ENCODE peak calls at places on chromosome 3, in nine cellular contexts. One of them, this sample, is unnamed.

GRCh38 chr3:31942446-31942845 is 38.6 kb downstream of the OSBPL10 start:
- DNase-seq in ACHN: no peak
- DNase-seq in A549: no peak
- DNase-seq in G401: no peak
- DNase-seq in mesendoderm: no peak
- DNase-seq in SJSA1: no peak
- DNase-seq in left colon: no peak
- DNase-seq in NCI-H69: no peak
- DNase-seq in neural progenitor cell: no peak
- DNase-seq in this sample: no peak

GRCh38 chr3:196890309-196890708 is 22.6 kb downstream of the SENP5 start:
- DNase-seq in ACHN: no peak
- DNase-seq in A549: no peak
- DNase-seq in G401: no peak
- DNase-seq in mesendoderm: no peak
- DNase-seq in SJSA1: no peak
- DNase-seq in left colon: no peak
- DNase-seq in NCI-H69: no peak
- DNase-seq in neural progenitor cell: no peak
- DNase-seq in this sample: no peak

GRCh38 chr3:127050733-127051132 is 67.8 kb downstream of the PLXNA1 start:
- DNase-seq in ACHN: no peak
- DNase-seq in A549: no peak
- DNase-seq in G401: no peak
- DNase-seq in mesendoderm: no peak
- DNase-seq in SJSA1: no peak
- DNase-seq in left colon: no peak
- DNase-seq in NCI-H69: no peak
- DNase-seq in neural progenitor cell: peak; percentile 33
- DNase-seq in this sample: no peak

GRCh38 chr3:46716461-46717441 is 918 bp downstream of the PRSS50 start:
- DNase-seq in ACHN: no peak
- DNase-seq in A549: no peak
- DNase-seq in G401: no peak
- DNase-seq in mesendoderm: no peak
- DNase-seq in SJSA1: no peak
- DNase-seq in left colon: no peak
- DNase-seq in NCI-H69: no peak
- DNase-seq in neural progenitor cell: no peak
- DNase-seq in this sample: no peak

GRCh38 chr3:106560451-106560966 is 691.7 kb upstream of the CBLB start:
- DNase-seq in ACHN: no peak
- DNase-seq in A549: peak; percentile 64
- DNase-seq in G401: no peak
- DNase-seq in mesendoderm: no peak
- DNase-seq in SJSA1: peak; percentile 82
- DNase-seq in left colon: no peak
- DNase-seq in NCI-H69: no peak
- DNase-seq in neural progenitor cell: no peak
- DNase-seq in this sample: no peak

GRCh38 chr3:150547045-150547753 is 612 bp downstream of the EIF2A start:
- DNase-seq in ACHN: no peak
- DNase-seq in A549: peak; percentile 10
- DNase-seq in G401: no peak
- DNase-seq in mesendoderm: no peak
- DNase-seq in SJSA1: no peak
- DNase-seq in left colon: no peak
- DNase-seq in NCI-H69: peak; percentile 6
- DNase-seq in neural progenitor cell: no peak
- DNase-seq in this sample: no peak

GRCh38 chr3:47783673-47784072 is 2.0 kb upstream of the SMARCC1 start:
- DNase-seq in ACHN: no peak
- DNase-seq in A549: no peak
- DNase-seq in G401: no peak
- DNase-seq in mesendoderm: no peak
- DNase-seq in SJSA1: no peak
- DNase-seq in left colon: no peak
- DNase-seq in NCI-H69: no peak
- DNase-seq in neural progenitor cell: no peak
- DNase-seq in this sample: no peak

GRCh38 chr3:5503136-5503535 is 315.6 kb downstream of the EDEM1 start:
- DNase-seq in ACHN: no peak
- DNase-seq in A549: no peak
- DNase-seq in G401: no peak
- DNase-seq in mesendoderm: no peak
- DNase-seq in SJSA1: no peak
- DNase-seq in left colon: no peak
- DNase-seq in NCI-H69: no peak
- DNase-seq in neural progenitor cell: no peak
- DNase-seq in this sample: no peak

GRCh38 chr3:122977645-122978466 is 49.7 kb downstream of the SEMA5B start:
- DNase-seq in ACHN: peak; percentile 95
- DNase-seq in A549: peak; percentile 10
- DNase-seq in G401: no peak
- DNase-seq in mesendoderm: peak; percentile 91
- DNase-seq in SJSA1: peak; percentile 12
- DNase-seq in left colon: no peak
- DNase-seq in NCI-H69: peak; percentile 90
- DNase-seq in neural progenitor cell: peak; percentile 85
- DNase-seq in this sample: no peak

GRCh38 chr3:38985581-38985980 is 66.2 kb downstream of the SCN11A start:
- DNase-seq in ACHN: no peak
- DNase-seq in A549: peak; percentile 23
- DNase-seq in G401: no peak
- DNase-seq in mesendoderm: no peak
- DNase-seq in SJSA1: no peak
- DNase-seq in left colon: no peak
- DNase-seq in NCI-H69: no peak
- DNase-seq in neural progenitor cell: no peak
- DNase-seq in this sample: no peak

GRCh38 chr3:52053307-52054304 is 2.8 kb downstream of the DUSP7 start:
- DNase-seq in ACHN: peak; percentile 10
- DNase-seq in A549: no peak
- DNase-seq in G401: no peak
- DNase-seq in mesendoderm: peak; percentile 38
- DNase-seq in SJSA1: no peak
- DNase-seq in left colon: no peak
- DNase-seq in NCI-H69: peak; percentile 7
- DNase-seq in neural progenitor cell: peak; percentile 44
- DNase-seq in this sample: no peak

GRCh38 chr3:72663429-72663828 is 184.8 kb downstream of the SHQ1 start:
- DNase-seq in ACHN: no peak
- DNase-seq in A549: no peak
- DNase-seq in G401: no peak
- DNase-seq in mesendoderm: no peak
- DNase-seq in SJSA1: peak; percentile 32
- DNase-seq in left colon: no peak
- DNase-seq in NCI-H69: peak; percentile 78
- DNase-seq in neural progenitor cell: no peak
- DNase-seq in this sample: no peak

GRCh38 chr3:191768421-191768820 is 307.5 kb downstream of the PYDC2 start:
- DNase-seq in ACHN: no peak
- DNase-seq in A549: peak; percentile 6
- DNase-seq in G401: no peak
- DNase-seq in mesendoderm: peak; percentile 34
- DNase-seq in SJSA1: no peak
- DNase-seq in left colon: no peak
- DNase-seq in NCI-H69: no peak
- DNase-seq in neural progenitor cell: no peak
- DNase-seq in this sample: no peak

GRCh38 chr3:33004961-33005360 is 53.5 kb downstream of the CCR4 start:
- DNase-seq in ACHN: no peak
- DNase-seq in A549: no peak
- DNase-seq in G401: no peak
- DNase-seq in mesendoderm: no peak
- DNase-seq in SJSA1: no peak
- DNase-seq in left colon: no peak
- DNase-seq in NCI-H69: no peak
- DNase-seq in neural progenitor cell: no peak
- DNase-seq in this sample: no peak

GRCh38 chr3:46095307-46095706 is 68.0 kb upstream of the XCR1 start:
- DNase-seq in ACHN: no peak
- DNase-seq in A549: no peak
- DNase-seq in G401: no peak
- DNase-seq in mesendoderm: no peak
- DNase-seq in SJSA1: no peak
- DNase-seq in left colon: no peak
- DNase-seq in NCI-H69: no peak
- DNase-seq in neural progenitor cell: no peak
- DNase-seq in this sample: no peak

GRCh38 chr3:176692172-176692923 is 504.9 kb downstream of the TBL1XR1 start:
- DNase-seq in ACHN: no peak
- DNase-seq in A549: no peak
- DNase-seq in G401: peak; percentile 18
- DNase-seq in mesendoderm: no peak
- DNase-seq in SJSA1: no peak
- DNase-seq in left colon: no peak
- DNase-seq in NCI-H69: no peak
- DNase-seq in neural progenitor cell: no peak
- DNase-seq in this sample: no peak

GRCh38 chr3:54146383-54147239 is 24.3 kb downstream of the CACNA2D3 start:
- DNase-seq in ACHN: peak; percentile 59
- DNase-seq in A549: peak; percentile 36
- DNase-seq in G401: peak; percentile 59
- DNase-seq in mesendoderm: peak; percentile 59
- DNase-seq in SJSA1: peak; percentile 5
- DNase-seq in left colon: no peak
- DNase-seq in NCI-H69: peak; percentile 80
- DNase-seq in neural progenitor cell: peak; percentile 85
- DNase-seq in this sample: peak; percentile 51

GRCh38 chr3:126982125-126982521 is 792 bp upstream of the PLXNA1 start:
- DNase-seq in ACHN: no peak
- DNase-seq in A549: no peak
- DNase-seq in G401: no peak
- DNase-seq in mesendoderm: peak; percentile 53
- DNase-seq in SJSA1: no peak
- DNase-seq in left colon: peak; percentile 44
- DNase-seq in NCI-H69: peak; percentile 56
- DNase-seq in neural progenitor cell: no peak
- DNase-seq in this sample: no peak

GRCh38 chr3:112132975-112133448 is at the start of gene GCSAM:
- DNase-seq in ACHN: no peak
- DNase-seq in A549: no peak
- DNase-seq in G401: no peak
- DNase-seq in mesendoderm: no peak
- DNase-seq in SJSA1: no peak
- DNase-seq in left colon: peak; percentile 55
- DNase-seq in NCI-H69: peak; percentile 14
- DNase-seq in neural progenitor cell: no peak
- DNase-seq in this sample: no peak

GRCh38 chr3:156787926-156788663 is 38.1 kb upstream of the LEKR1 start:
- DNase-seq in ACHN: peak; percentile 89
- DNase-seq in A549: peak; percentile 76
- DNase-seq in G401: no peak
- DNase-seq in mesendoderm: peak; percentile 56
- DNase-seq in SJSA1: peak; percentile 59
- DNase-seq in left colon: no peak
- DNase-seq in NCI-H69: no peak
- DNase-seq in neural progenitor cell: no peak
- DNase-seq in this sample: no peak

GRCh38 chr3:139088462-139089324 is 44.0 kb upstream of the PRR23C start:
- DNase-seq in ACHN: no peak
- DNase-seq in A549: no peak
- DNase-seq in G401: no peak
- DNase-seq in mesendoderm: no peak
- DNase-seq in SJSA1: no peak
- DNase-seq in left colon: no peak
- DNase-seq in NCI-H69: no peak
- DNase-seq in neural progenitor cell: no peak
- DNase-seq in this sample: no peak

GRCh38 chr3:64584193-64584592 is 103.6 kb downstream of the ADAMTS9 start:
- DNase-seq in ACHN: no peak
- DNase-seq in A549: no peak
- DNase-seq in G401: no peak
- DNase-seq in mesendoderm: no peak
- DNase-seq in SJSA1: peak; percentile 26
- DNase-seq in left colon: no peak
- DNase-seq in NCI-H69: no peak
- DNase-seq in neural progenitor cell: no peak
- DNase-seq in this sample: no peak

GRCh38 chr3:126961191-126961790 is 21.6 kb upstream of the PLXNA1 start:
- DNase-seq in ACHN: no peak
- DNase-seq in A549: no peak
- DNase-seq in G401: peak; percentile 25
- DNase-seq in mesendoderm: no peak
- DNase-seq in SJSA1: peak; percentile 26
- DNase-seq in left colon: peak; percentile 59
- DNase-seq in NCI-H69: peak; percentile 69
- DNase-seq in neural progenitor cell: no peak
- DNase-seq in this sample: no peak

GRCh38 chr3:126356373-126357298 is 572 bp downstream of the KLF15 start:
- DNase-seq in ACHN: no peak
- DNase-seq in A549: no peak
- DNase-seq in G401: peak; percentile 30
- DNase-seq in mesendoderm: no peak
- DNase-seq in SJSA1: no peak
- DNase-seq in left colon: no peak
- DNase-seq in NCI-H69: no peak
- DNase-seq in neural progenitor cell: peak; percentile 72
- DNase-seq in this sample: peak; percentile 54

GRCh38 chr3:37991823-37992222 is 1.2 kb downstream of the VILL start:
- DNase-seq in ACHN: no peak
- DNase-seq in A549: no peak
- DNase-seq in G401: no peak
- DNase-seq in mesendoderm: no peak
- DNase-seq in SJSA1: no peak
- DNase-seq in left colon: no peak
- DNase-seq in NCI-H69: no peak
- DNase-seq in neural progenitor cell: no peak
- DNase-seq in this sample: no peak

GRCh38 chr3:157752952-157753351 is 249.7 kb upstream of the VEPH1 start:
- DNase-seq in ACHN: no peak
- DNase-seq in A549: no peak
- DNase-seq in G401: no peak
- DNase-seq in mesendoderm: no peak
- DNase-seq in SJSA1: no peak
- DNase-seq in left colon: no peak
- DNase-seq in NCI-H69: no peak
- DNase-seq in neural progenitor cell: no peak
- DNase-seq in this sample: no peak

GRCh38 chr3:108031893-108032292 is 58.9 kb downstream of the CD47 start:
- DNase-seq in ACHN: no peak
- DNase-seq in A549: peak; percentile 43
- DNase-seq in G401: no peak
- DNase-seq in mesendoderm: no peak
- DNase-seq in SJSA1: no peak
- DNase-seq in left colon: no peak
- DNase-seq in NCI-H69: no peak
- DNase-seq in neural progenitor cell: no peak
- DNase-seq in this sample: no peak

GRCh38 chr3:62587169-62587568 is 213.8 kb upstream of the FEZF2 start:
- DNase-seq in ACHN: no peak
- DNase-seq in A549: no peak
- DNase-seq in G401: no peak
- DNase-seq in mesendoderm: no peak
- DNase-seq in SJSA1: no peak
- DNase-seq in left colon: no peak
- DNase-seq in NCI-H69: no peak
- DNase-seq in neural progenitor cell: no peak
- DNase-seq in this sample: no peak

This sample was measured in HAP-1.